ENCODE peak calls at places on chromosomes 5 and 9, in seven cellular contexts. M is HCT116, G is sigmoid colon, U is lower lobe of right lung, J is IMR-90, Z is adrenal gland, V is upper lobe of left lung. X is an unnamed sample.
A peak's percentile ranks its signal among the peaks of the same experiment; 100 is the strongest.

GRCh38 chr5:142491260-142491659 is 166.4 kb upstream of the SPRY4 start:
- DNase-seq in V (no peak), J (no peak), G (no peak), M (no peak), Z (no peak), U (no peak), X (no peak)

GRCh38 chr5:177489119-177489716 is 8.2 kb downstream of the PDLIM7 start:
- DNase-seq in U (no peak), G (no peak), Z (no peak), V (peak; percentile 84), J (no peak), M (no peak), X (no peak)

GRCh38 chr5:150473673-150474358 is 24.3 kb upstream of the RPS14 start:
- DNase-seq in V (no peak), U (peak; percentile 75), J (peak; percentile 44), G (no peak), Z (no peak), M (no peak), X (no peak)

GRCh38 chr5:143340891-143341685 is 62.4 kb downstream of the NR3C1 start:
- DNase-seq in J (peak; percentile 28), M (no peak), V (no peak), Z (no peak), G (no peak), U (no peak), X (no peak)

GRCh38 chr5:76521240-76521758 is 101.9 kb downstream of the F2RL2 start:
- DNase-seq in Z (no peak), V (no peak), J (peak; percentile 26), M (no peak), G (no peak), U (no peak), X (no peak)

GRCh38 chr9:121972501-121972981 is 120.6 kb downstream of the TTLL11 start:
- DNase-seq in V (peak; percentile 75), J (peak; percentile 47), G (no peak), M (peak; percentile 66), Z (peak; percentile 60), U (peak; percentile 90), X (no peak)

GRCh38 chr5:96198673-96199072 is 234.4 kb downstream of the PCSK1 start:
- DNase-seq in G (no peak), Z (no peak), V (no peak), U (no peak), J (peak; percentile 70), M (no peak), X (no peak)

GRCh38 chr9:129135476-129135875 is 24.3 kb downstream of the PTPA start:
- DNase-seq in J (no peak), U (no peak), V (no peak), Z (no peak), M (no peak), G (no peak), X (no peak)

GRCh38 chr9:99249619-99250018 is 27.5 kb downstream of the SEC61B start:
- DNase-seq in M (no peak), G (no peak), V (no peak), Z (no peak), U (no peak), J (no peak), X (no peak)

GRCh38 chr5:140855772-140856674 is at the start of gene PCDHA10:
- DNase-seq in V (peak; percentile 59), Z (no peak), M (peak; percentile 42), G (no peak), J (no peak), U (no peak), X (no peak)

GRCh38 chr5:64229163-64229774 is 63.6 kb downstream of the RNF180 start:
- DNase-seq in Z (no peak), V (no peak), G (no peak), U (no peak), J (peak; percentile 39), M (no peak), X (no peak)

GRCh38 chr9:97779608-97780007 is 73.4 kb upstream of the FOXE1 start:
- DNase-seq in J (no peak), U (no peak), M (no peak), V (no peak), G (no peak), Z (no peak), X (no peak)

GRCh38 chr9:116544896-116545295 is 142.2 kb upstream of the TRIM32 start:
- DNase-seq in J (no peak), M (no peak), G (no peak), Z (no peak), V (peak; percentile 2), U (no peak), X (no peak)

GRCh38 chr5:94463739-94464138 is 154.7 kb downstream of the KIAA0825 start:
- DNase-seq in J (peak; percentile 24), V (no peak), U (no peak), G (no peak), Z (no peak), M (no peak), X (no peak)

GRCh38 chr9:120242397-120242796 is 337.6 kb downstream of the CDK5RAP2 start:
- DNase-seq in Z (no peak), M (no peak), V (peak; percentile 19), J (no peak), U (no peak), G (no peak), X (no peak)

GRCh38 chr5:156582193-156582598 is 255.2 kb downstream of the SGCD start:
- DNase-seq in M (no peak), U (no peak), J (no peak), Z (no peak), V (no peak), G (no peak), X (no peak)

GRCh38 chr9:83622814-83623633 is at the start of gene IDNK:
- DNase-seq in M (peak; percentile 10), Z (peak; percentile 67), J (peak; percentile 24), G (peak; percentile 78), U (peak; percentile 79), V (peak; percentile 95), X (peak; percentile 51)

GRCh38 chr9:72856985-72857631 is 95.7 kb downstream of the ALDH1A1 start:
- DNase-seq in J (peak; percentile 56), Z (peak; percentile 20), V (no peak), U (no peak), M (peak; percentile 65), G (no peak), X (no peak)

GRCh38 chr9:87510251-87510683 is 12.6 kb downstream of the DAPK1 start:
- DNase-seq in M (no peak), J (no peak), V (no peak), G (no peak), Z (no peak), U (no peak), X (no peak)

GRCh38 chr9:70830618-70831017 is 290.8 kb downstream of the TRPM3 start:
- DNase-seq in V (no peak), M (no peak), U (no peak), J (no peak), G (no peak), Z (no peak), X (no peak)

GRCh38 chr5:165370772-165371171 is 1865.4 kb downstream of the MAT2B start:
- DNase-seq in M (no peak), U (no peak), G (no peak), J (peak; percentile 61), Z (no peak), V (no peak), X (no peak)

DNA sequence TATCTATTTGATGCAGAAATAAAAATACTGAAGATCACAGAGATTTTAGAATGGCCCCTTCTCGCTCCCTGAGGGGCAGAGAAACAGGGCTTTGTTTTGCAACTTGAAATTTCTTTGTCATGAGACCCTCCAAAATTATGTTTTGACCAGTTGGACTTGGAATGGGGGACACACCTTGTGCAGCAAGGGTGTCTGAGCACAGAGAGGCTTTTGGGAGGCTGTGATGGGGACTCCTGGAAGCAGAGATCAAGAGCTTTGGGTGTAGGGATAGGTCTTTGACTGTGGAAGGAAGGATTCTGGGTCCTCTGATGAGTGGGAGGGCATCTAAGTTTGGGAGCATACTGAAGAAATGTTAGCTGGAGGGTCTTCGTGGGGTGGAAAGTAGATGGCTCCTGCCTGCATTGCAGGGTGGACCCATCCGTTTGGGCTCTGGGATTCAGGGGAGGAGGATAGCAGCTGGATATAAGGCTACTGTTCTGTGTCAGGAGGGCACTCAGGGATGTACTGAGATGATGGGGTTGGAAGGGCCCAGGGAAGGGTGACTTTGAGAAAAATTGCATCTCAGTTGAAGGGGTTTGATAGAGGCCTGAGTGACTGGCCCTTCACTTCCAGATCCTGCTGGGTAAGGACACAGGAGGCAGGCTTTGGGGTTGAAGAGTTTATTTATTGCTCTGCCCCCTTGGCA is 1.8 kb upstream of the MYORG start:
- DNase-seq in Z (no peak), J (no peak), U (no peak), M (no peak), V (no peak), G (no peak), X (no peak)
- TF ChIP-seq CTCF in Z (no peak), J (no peak), U (no peak), M (no peak), V (no peak), G (no peak), X (no peak)

GRCh38 chr9:79709945-79710674 is 138.3 kb downstream of the TLE4 start:
- DNase-seq in M (no peak), J (no peak), G (no peak), V (no peak), U (no peak), Z (no peak), X (no peak)
- H3K9me3 ChIP-seq in M (peaks cover 11% of the 10 kb centered on the region), J (no peaks in the 10 kb centered on the region), G (no peaks in the 10 kb centered on the region), V (no peaks in the 10 kb centered on the region), U (no peaks in the 10 kb centered on the region), Z (no peaks in the 10 kb centered on the region), X (no peaks in the 10 kb centered on the region)

GRCh38 chr5:53010819-53011218 is 21.7 kb downstream of the ITGA2 start:
- DNase-seq in J (peak; percentile 39), V (no peak), U (no peak), M (no peak), Z (no peak), G (no peak), X (no peak)

GRCh38 chr5:53009816-53010215 is 20.7 kb downstream of the ITGA2 start:
- DNase-seq in G (no peak), M (no peak), V (no peak), Z (no peak), J (no peak), U (no peak), X (no peak)

GRCh38 chr5:53011233-53011632 is 22.1 kb downstream of the ITGA2 start:
- DNase-seq in M (no peak), U (no peak), Z (no peak), J (no peak), V (no peak), G (no peak), X (no peak)

GRCh38 chr5:53006920-53007890 is 18.1 kb downstream of the ITGA2 start:
- DNase-seq in U (no peak), M (no peak), V (no peak), G (no peak), Z (no peak), J (no peak), X (no peak)

GRCh38 chr5:53008751-53009150 is 19.6 kb downstream of the ITGA2 start:
- DNase-seq in J (peak; percentile 84), U (no peak), V (no peak), M (peak; percentile 37), G (no peak), Z (no peak), X (no peak)
- H3K27ac ChIP-seq in J (peak overlapping the region; percentile 11), U (no peak overlapping the region), V (no peak overlapping the region), M (no peak overlapping the region), G (no peak overlapping the region), Z (no peak overlapping the region), X (no peak overlapping the region)

DNA sequence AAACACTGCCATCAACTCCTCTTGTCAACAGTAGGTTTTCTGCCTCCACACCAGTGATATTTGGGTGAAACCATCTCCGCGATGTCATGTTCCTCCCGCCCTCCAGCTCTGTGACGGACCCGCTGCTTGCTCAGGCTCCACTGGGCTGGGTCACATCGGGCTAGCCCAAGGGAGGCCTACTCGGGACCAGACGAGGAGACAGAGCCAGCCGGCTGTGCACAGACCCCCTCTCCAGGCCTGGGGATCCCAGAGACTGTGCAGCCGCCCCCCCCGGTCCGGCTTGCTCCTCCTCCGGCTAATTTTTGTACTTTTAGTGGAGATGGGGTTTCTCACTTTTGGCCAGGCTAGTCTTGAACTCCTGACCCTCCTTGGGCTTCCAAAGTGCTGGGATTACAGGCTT is 202.4 kb upstream of the PRDM9 start:
- DNase-seq in Z (no peak), G (no peak), V (peak; percentile 47), U (no peak), J (no peak), M (no peak), X (no peak)
- TF ChIP-seq CTCF in Z (no peak), G (no peak), V (no peak), U (no peak), J (no peak), M (no peak), X (no peak)

X was measured in CD4-positive, alpha-beta T cell.